ENCODE peak calls at places on chromosomes 13 and 19, in four cellular contexts. One of them, this sample, is unnamed.

GRCh38 chr19:48308695-48309586 is 16.4 kb upstream of the EMP3 start:
- DNase-seq in GM12864: no peak
- DNase-seq in A549: no peak
- DNase-seq in tibial nerve: no peak
- DNase-seq in this sample: no peak

GRCh38 chr19:2235026-2235395 is 1.1 kb downstream of the PLEKHJ1 start:
- DNase-seq in tibial nerve: no peak
- DNase-seq in A549: no peak
- DNase-seq in GM12864: no peak
- DNase-seq in this sample: no peak

GRCh38 chr13:50513528-50513863 is 330.0 kb downstream of the DLEU7 start:
- DNase-seq in GM12864: no peak
- DNase-seq in tibial nerve: no peak
- DNase-seq in A549: no peak
- DNase-seq in this sample: no peak

GRCh38 chr13:83211301-83211700 is 671.0 kb downstream of the SLITRK1 start:
- DNase-seq in A549: no peak
- DNase-seq in tibial nerve: no peak
- DNase-seq in GM12864: no peak
- DNase-seq in this sample: no peak

GRCh38 chr19:32971715-32972540 is at the start of the genes CEP89 and FAAP24:
- DNase-seq in tibial nerve: peak
- DNase-seq in A549: peak
- DNase-seq in GM12864: peak
- DNase-seq in this sample: peak

GRCh38 chr19:46714523-46715106 is 2.3 kb downstream of the PRKD2 start:
- DNase-seq in tibial nerve: no peak
- DNase-seq in GM12864: peak
- DNase-seq in A549: no peak
- DNase-seq in this sample: peak

GRCh38 chr13:46321494-46322225 is 65.4 kb downstream of the RUBCNL start:
- DNase-seq in A549: peak
- DNase-seq in tibial nerve: peak
- DNase-seq in GM12864: no peak
- DNase-seq in this sample: no peak

GRCh38 chr13:50511877-50512332 is 331.6 kb downstream of the DLEU7 start:
- DNase-seq in tibial nerve: no peak
- DNase-seq in GM12864: peak
- DNase-seq in A549: no peak
- DNase-seq in this sample: peak

GRCh38 chr13:32881792-32882175 is 134.4 kb upstream of the KL start:
- DNase-seq in tibial nerve: no peak
- DNase-seq in GM12864: no peak
- DNase-seq in A549: no peak
- DNase-seq in this sample: no peak

GRCh38 chr13:54657588-54657987 is 1629.0 kb downstream of the OLFM4 start:
- DNase-seq in GM12864: no peak
- DNase-seq in A549: no peak
- DNase-seq in tibial nerve: no peak
- DNase-seq in this sample: no peak

GRCh38 chr19:28316464-28316863 is 896.5 kb downstream of the UQCRFS1 start:
- DNase-seq in A549: no peak
- DNase-seq in tibial nerve: no peak
- DNase-seq in GM12864: no peak
- DNase-seq in this sample: no peak

GRCh38 chr13:59960683-59961082 is 203.0 kb downstream of the DIAPH3 start:
- DNase-seq in tibial nerve: no peak
- DNase-seq in A549: no peak
- DNase-seq in GM12864: no peak
- DNase-seq in this sample: no peak

GRCh38 chr19:32067686-32068085 is 277.7 kb upstream of the ZNF507 start:
- DNase-seq in A549: no peak
- DNase-seq in GM12864: no peak
- DNase-seq in tibial nerve: no peak
- DNase-seq in this sample: no peak

GRCh38 chr19:42150353-42150752 is 18.1 kb upstream of the POU2F2 start:
- DNase-seq in GM12864: no peak
- DNase-seq in tibial nerve: no peak
- DNase-seq in A549: no peak
- DNase-seq in this sample: no peak

GRCh38 chr19:29119582-29119981 is 93.4 kb downstream of the UQCRFS1 start:
- DNase-seq in A549: no peak
- DNase-seq in GM12864: no peak
- DNase-seq in tibial nerve: no peak
- DNase-seq in this sample: no peak

GRCh38 chr19:2084993-2085720 is 11.0 kb downstream of the MOB3A start:
- DNase-seq in A549: no peak
- DNase-seq in GM12864: peak
- DNase-seq in tibial nerve: peak
- DNase-seq in this sample: peak

GRCh38 chr19:12997225-12997966 is 2.1 kb downstream of the NFIX start:
- DNase-seq in GM12864: no peak
- DNase-seq in tibial nerve: peak
- DNase-seq in A549: no peak
- DNase-seq in this sample: no peak
- H3K4me3 ChIP-seq in GM12864: no peak
- H3K4me3 ChIP-seq in tibial nerve: peak
- H3K4me3 ChIP-seq in A549: no peak
- H3K4me3 ChIP-seq in this sample: no peak

GRCh38 chr19:49430678-49431329 is 5.6 kb downstream of the GFY start:
- DNase-seq in tibial nerve: no peak
- DNase-seq in GM12864: no peak
- DNase-seq in A549: no peak
- DNase-seq in this sample: no peak
- TF ChIP-seq CTCF in tibial nerve: no peak
- TF ChIP-seq CTCF in GM12864: peak
- TF ChIP-seq CTCF in A549: peak
- TF ChIP-seq CTCF in this sample: peak

GRCh38 chr19:17263712-17264640 is 569 bp downstream of the USHBP1 start:
- DNase-seq in A549: no peak
- DNase-seq in GM12864: no peak
- DNase-seq in tibial nerve: no peak
- DNase-seq in this sample: no peak
- H3K4me3 ChIP-seq in A549: no peak
- H3K4me3 ChIP-seq in GM12864: no peak
- H3K4me3 ChIP-seq in tibial nerve: no peak
- H3K4me3 ChIP-seq in this sample: no peak

GRCh38 chr13:44879452-44880058 is 109.7 kb downstream of the NUFIP1 start:
- DNase-seq in tibial nerve: no peak
- DNase-seq in A549: no peak
- DNase-seq in GM12864: peak
- DNase-seq in this sample: no peak
- TF ChIP-seq CTCF in tibial nerve: no peak
- TF ChIP-seq CTCF in A549: peak
- TF ChIP-seq CTCF in GM12864: peak
- TF ChIP-seq CTCF in this sample: peak

GRCh38 chr13:35793823-35794222 is 317.3 kb upstream of the MAB21L1 start:
- DNase-seq in tibial nerve: no peak
- DNase-seq in GM12864: no peak
- DNase-seq in A549: no peak
- DNase-seq in this sample: no peak

GRCh38 chr13:35797946-35798345 is 321.5 kb upstream of the MAB21L1 start:
- DNase-seq in A549: no peak
- DNase-seq in tibial nerve: no peak
- DNase-seq in GM12864: no peak
- DNase-seq in this sample: no peak

GRCh38 chr13:35796627-35797026 is 320.1 kb upstream of the MAB21L1 start:
- DNase-seq in tibial nerve: no peak
- DNase-seq in GM12864: no peak
- DNase-seq in A549: no peak
- DNase-seq in this sample: no peak

GRCh38 chr13:35797244-35797643 is 320.8 kb upstream of the MAB21L1 start:
- DNase-seq in A549: no peak
- DNase-seq in tibial nerve: no peak
- DNase-seq in GM12864: no peak
- DNase-seq in this sample: no peak

DNA sequence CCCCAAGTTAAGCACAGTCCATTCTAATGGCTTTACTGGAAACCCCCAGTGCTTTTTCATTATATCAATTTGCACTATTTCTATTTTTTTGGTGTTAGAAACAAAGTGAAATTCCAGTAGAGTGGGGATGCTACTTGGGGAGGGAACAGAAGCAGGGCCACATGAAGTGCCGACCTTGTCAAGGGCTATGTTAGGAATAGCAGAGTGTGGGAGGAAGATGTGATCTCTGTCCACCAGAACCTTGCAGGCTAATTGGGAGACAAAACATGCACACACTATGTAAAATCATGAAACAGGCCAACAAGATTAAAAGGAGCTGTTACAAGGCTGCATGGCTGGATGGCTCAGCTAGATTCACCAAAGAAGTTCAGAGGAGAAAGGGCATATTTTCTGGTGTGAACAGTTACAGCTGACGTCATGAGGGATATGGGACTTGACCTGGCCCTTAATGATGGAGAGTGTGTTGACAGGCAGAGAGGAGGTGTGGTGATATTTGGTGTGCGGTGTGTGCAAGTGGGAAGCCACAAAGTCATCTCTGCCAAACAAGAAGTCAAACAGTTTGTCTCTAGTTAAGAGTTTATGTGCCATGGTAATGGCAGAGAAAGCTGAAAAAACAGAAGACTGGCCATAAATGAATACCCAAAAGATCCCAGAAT is 318.4 kb upstream of the MAB21L1 start:
- DNase-seq in GM12864: no peak
- DNase-seq in A549: no peak
- DNase-seq in tibial nerve: no peak
- DNase-seq in this sample: no peak
- H3K4me3 ChIP-seq in GM12864: no peak
- H3K4me3 ChIP-seq in A549: no peak
- H3K4me3 ChIP-seq in tibial nerve: no peak
- H3K4me3 ChIP-seq in this sample: no peak

GRCh38 chr19:43656436-43656835 is 13.5 kb downstream of the PLAUR start:
- DNase-seq in GM12864: no peak
- DNase-seq in A549: no peak
- DNase-seq in tibial nerve: no peak
- DNase-seq in this sample: no peak

GRCh38 chr19:43651758-43652545 is 12.3 kb upstream of the CADM4 start:
- DNase-seq in A549: peak
- DNase-seq in tibial nerve: peak
- DNase-seq in GM12864: no peak
- DNase-seq in this sample: peak

GRCh38 chr19:43649514-43649913 is 9.9 kb upstream of the CADM4 start:
- DNase-seq in tibial nerve: no peak
- DNase-seq in A549: no peak
- DNase-seq in GM12864: no peak
- DNase-seq in this sample: no peak

GRCh38 chr19:43648633-43649032 is 9.0 kb upstream of the CADM4 start:
- DNase-seq in A549: no peak
- DNase-seq in GM12864: no peak
- DNase-seq in tibial nerve: no peak
- DNase-seq in this sample: no peak

DNA sequence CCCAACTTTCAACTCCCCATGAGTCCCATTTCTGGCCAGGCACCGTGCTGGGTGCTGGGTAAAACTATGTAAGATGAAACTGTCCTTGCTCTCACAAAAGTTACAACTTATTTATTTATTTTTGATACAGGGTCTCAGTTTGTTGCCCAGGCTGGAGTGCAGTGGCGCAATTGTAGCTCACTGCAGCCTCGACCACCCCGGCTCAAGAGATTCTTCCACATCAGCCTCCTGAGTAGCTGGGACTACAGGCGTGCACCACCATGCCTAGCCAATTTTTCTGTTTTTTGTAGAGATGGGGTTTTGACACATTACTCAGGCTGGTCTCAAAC is 12.9 kb upstream of the CADM4 start:
- DNase-seq in A549: no peak
- DNase-seq in tibial nerve: no peak
- DNase-seq in GM12864: no peak
- DNase-seq in this sample: no peak
- TF ChIP-seq CTCF in A549: no peak
- TF ChIP-seq CTCF in tibial nerve: no peak
- TF ChIP-seq CTCF in GM12864: no peak
- TF ChIP-seq CTCF in this sample: no peak

GRCh38 chr13:110302986-110303385 is 4.0 kb downstream of the COL4A1 start:
- DNase-seq in GM12864: no peak
- DNase-seq in A549: no peak
- DNase-seq in tibial nerve: no peak
- DNase-seq in this sample: no peak
- H3K4me3 ChIP-seq in GM12864: no peak
- H3K4me3 ChIP-seq in A549: no peak
- H3K4me3 ChIP-seq in tibial nerve: no peak
- H3K4me3 ChIP-seq in this sample: no peak

GRCh38 chr13:112614835-112615234 is 26.9 kb upstream of the TUBGCP3 start:
- DNase-seq in A549: no peak
- DNase-seq in GM12864: no peak
- DNase-seq in tibial nerve: no peak
- DNase-seq in this sample: no peak

GRCh38 chr13:112617754-112618375 is 29.9 kb upstream of the TUBGCP3 start:
- DNase-seq in tibial nerve: no peak
- DNase-seq in A549: no peak
- DNase-seq in GM12864: no peak
- DNase-seq in this sample: no peak

GRCh38 chr13:112618501-112618900 is 30.5 kb upstream of the TUBGCP3 start:
- DNase-seq in A549: no peak
- DNase-seq in tibial nerve: no peak
- DNase-seq in GM12864: no peak
- DNase-seq in this sample: no peak

GRCh38 chr13:112615391-112615790 is 27.4 kb upstream of the TUBGCP3 start:
- DNase-seq in tibial nerve: no peak
- DNase-seq in A549: no peak
- DNase-seq in GM12864: no peak
- DNase-seq in this sample: no peak

DNA sequence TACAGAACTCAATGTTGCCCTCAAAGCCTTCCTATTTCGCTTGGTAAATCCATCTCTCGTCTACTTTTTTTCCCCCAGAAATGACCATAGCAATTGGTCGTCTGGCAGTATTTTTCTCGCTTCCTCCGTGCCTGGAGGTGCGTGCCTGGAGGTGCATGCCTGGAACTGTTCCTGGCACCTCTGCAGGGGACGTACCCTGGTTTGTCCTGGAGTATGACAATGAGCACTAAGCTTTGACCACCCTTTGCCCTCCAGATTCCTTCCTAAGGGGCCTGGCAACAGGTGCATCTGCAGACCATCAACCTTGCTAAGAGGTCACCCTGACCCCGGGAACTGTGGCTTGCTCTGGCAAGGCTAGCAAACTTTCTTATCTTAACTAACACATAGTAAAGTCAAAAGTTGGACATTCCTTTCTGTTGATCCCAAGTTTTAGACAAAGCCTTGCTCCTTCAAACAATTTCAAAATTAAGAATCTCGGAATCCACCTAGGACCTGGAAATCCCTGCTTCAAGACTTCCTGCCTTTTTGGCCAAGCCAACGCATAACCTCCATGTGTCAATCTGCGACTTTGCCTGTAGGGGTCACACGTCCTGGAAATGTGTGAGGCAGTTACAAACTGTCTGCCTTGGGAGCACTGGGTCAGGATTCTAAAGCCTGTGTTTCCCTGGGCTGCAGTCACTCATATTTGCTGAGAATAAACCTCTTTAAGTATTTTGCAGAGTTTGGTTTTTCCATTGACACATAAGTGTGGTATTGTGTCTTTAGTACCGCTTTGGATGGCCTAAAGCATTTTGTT is 28.8 kb upstream of the TUBGCP3 start:
- DNase-seq in GM12864: peak
- DNase-seq in tibial nerve: no peak
- DNase-seq in A549: peak
- DNase-seq in this sample: no peak
- TF ChIP-seq CTCF in GM12864: peak
- TF ChIP-seq CTCF in tibial nerve: peak
- TF ChIP-seq CTCF in A549: peak
- TF ChIP-seq CTCF in this sample: peak

This sample was measured in GM06990.